ENCODE peak calls at places on chromosomes 5 and 9, in six cellular contexts. Z is activated CD4-positive, alpha-beta T cell treated with anti-CD3 and anti-CD28 coated beads, Interleukin-2, amount 50 U/mL, for 48 hours; I is NCI-H774; T is NCI-H69; N is PC-9; R is GM12891. L is an unnamed sample.

GRCh38 chr9:132319421-132320110 is 35.2 kb downstream of the SETX start:
- DNase-seq in Z (no peak), I (no peak), T (no peak), N (no peak), R (no peak), L (no peak)

GRCh38 chr9:123715258-123715657 is 214.7 kb downstream of the DENND1A start:
- DNase-seq in Z (no peak), I (no peak), T (no peak), N (no peak), R (no peak), L (no peak)

GRCh38 chr9:121568541-121569265 is 69.1 kb upstream of the GGTA1 start:
- DNase-seq in Z (no peak), I (no peak), T (no peak), N (no peak), R (no peak), L (no peak)

GRCh38 chr5:136506131-136506530 is 140.8 kb upstream of the TRPC7 start:
- DNase-seq in Z (no peak), I (no peak), T (no peak), N (no peak), R (no peak), L (no peak)

GRCh38 chr5:93236807-93237421 is 344.1 kb downstream of the NR2F1-AS1 start:
- DNase-seq in Z (no peak), I (no peak), T (no peak), N (peak; percentile 70), R (no peak), L (no peak)

GRCh38 chr5:8058626-8059180 is 189.8 kb downstream of the MTRR start:
- DNase-seq in Z (no peak), I (no peak), T (no peak), N (no peak), R (no peak), L (no peak)

GRCh38 chr5:140145818-140146522 is 20.2 kb downstream of the IGIP start:
- DNase-seq in Z (peak; percentile 58), I (no peak), T (peak; percentile 59), N (no peak), R (peak; percentile 77), L (peak; percentile 83)

GRCh38 chr5:168853972-168854371 is 274.8 kb upstream of the PANK3 start:
- DNase-seq in Z (no peak), I (no peak), T (no peak), N (no peak), R (no peak), L (no peak)

GRCh38 chr9:130766031-130766903 is 68.8 kb upstream of the ABL1 start:
- DNase-seq in Z (no peak), I (no peak), T (no peak), N (no peak), R (no peak), L (peak; percentile 58)

GRCh38 chr9:129750010-129750409 is 2.8 kb downstream of the PTGES start:
- DNase-seq in Z (no peak), I (no peak), T (no peak), N (peak; percentile 98), R (no peak), L (no peak)

GRCh38 chr9:98556511-98556910 is 152.2 kb downstream of the GABBR2 start:
- DNase-seq in Z (no peak), I (no peak), T (no peak), N (no peak), R (no peak), L (no peak)

GRCh38 chr9:127976943-127977871 is 3.6 kb downstream of the EEIG1 start:
- DNase-seq in Z (no peak), I (peak; percentile 26), T (no peak), N (no peak), R (no peak), L (peak; percentile 69)

GRCh38 chr5:150538007-150538917 is 30.3 kb downstream of the NDST1 start:
- DNase-seq in Z (no peak), I (no peak), T (no peak), N (no peak), R (no peak), L (no peak)

GRCh38 chr9:34123682-34124081 is 2.8 kb downstream of the DCAF12 start:
- DNase-seq in Z (peak; percentile 20), I (no peak), T (no peak), N (no peak), R (no peak), L (no peak)

GRCh38 chr5:134555223-134555790 is 29.8 kb downstream of the JADE2 start:
- DNase-seq in Z (peak; percentile 29), I (no peak), T (no peak), N (no peak), R (no peak), L (peak; percentile 70)

GRCh38 chr5:59107692-59108091 is 524.8 kb downstream of the RAB3C start:
- DNase-seq in Z (no peak), I (no peak), T (peak; percentile 53), N (no peak), R (no peak), L (no peak)

GRCh38 chr9:116027096-116027495 is 126.5 kb upstream of the PAPPA start:
- DNase-seq in Z (no peak), I (no peak), T (peak; percentile 45), N (no peak), R (no peak), L (no peak)

GRCh38 chr5:17412760-17413671 is 85.0 kb upstream of the TAF11L2 start:
- DNase-seq in Z (no peak), I (no peak), T (peak; percentile 20), N (no peak), R (peak; percentile 16), L (no peak)

GRCh38 chr9:21591221-21592062 is 109.3 kb upstream of the IFNE start:
- DNase-seq in Z (peak; percentile 60), I (no peak), T (no peak), N (peak; percentile 88), R (no peak), L (peak; percentile 71)

GRCh38 chr9:121360975-121361374 is 9.1 kb downstream of the STOM start:
- DNase-seq in Z (no peak), I (no peak), T (no peak), N (no peak), R (no peak), L (no peak)

GRCh38 chr5:103207653-103208052 is 50.9 kb upstream of the MACIR start:
- DNase-seq in Z (no peak), I (no peak), T (no peak), N (no peak), R (no peak), L (no peak)

GRCh38 chr5:157390179-157390923 is 69.7 kb upstream of the NIPAL4 start:
- DNase-seq in Z (peak; percentile 70), I (no peak), T (no peak), N (peak; percentile 100), R (no peak), L (peak; percentile 80)

GRCh38 chr9:19517202-19517942 is 108.6 kb downstream of the ACER2 start:
- DNase-seq in Z (peak; percentile 16), I (no peak), T (peak; percentile 62), N (no peak), R (no peak), L (no peak)

GRCh38 chr9:133821606-133822438 is 83.7 kb upstream of the SARDH start:
- DNase-seq in Z (no peak), I (no peak), T (peak; percentile 72), N (no peak), R (peak; percentile 53), L (no peak)

GRCh38 chr5:109485030-109485429 is 75.3 kb upstream of the PJA2 start:
- DNase-seq in Z (no peak), I (peak; percentile 83), T (peak; percentile 98), N (no peak), R (no peak), L (no peak)

GRCh38 chr5:69006030-69006429 is 87.8 kb upstream of the SLC30A5 start:
- DNase-seq in Z (no peak), I (no peak), T (no peak), N (no peak), R (no peak), L (no peak)

GRCh38 chr5:35029333-35029732 is 18.4 kb downstream of the AGXT2 start:
- DNase-seq in Z (no peak), I (no peak), T (no peak), N (no peak), R (no peak), L (no peak)

GRCh38 chr9:129697956-129698757 is 32.7 kb downstream of the PRRX2 start:
- DNase-seq in Z (peak; percentile 17), I (no peak), T (no peak), N (no peak), R (no peak), L (peak; percentile 75)

GRCh38 chr9:133460405-133461175 is 812 bp downstream of the CACFD1 start:
- DNase-seq in Z (no peak), I (peak; percentile 86), T (peak; percentile 93), N (peak; percentile 80), R (peak; percentile 60), L (no peak)

GRCh38 chr5:171672556-171672955 is 113.1 kb upstream of the SMIM23 start:
- DNase-seq in Z (no peak), I (no peak), T (no peak), N (no peak), R (no peak), L (no peak)

GRCh38 chr5:72602696-72603685 is 95.8 kb upstream of the ZNF366 start:
- DNase-seq in Z (no peak), I (no peak), T (no peak), N (no peak), R (no peak), L (no peak)

GRCh38 chr5:39447968-39448367 is 23.2 kb upstream of the DAB2 start:
- DNase-seq in Z (no peak), I (no peak), T (no peak), N (no peak), R (no peak), L (no peak)

GRCh38 chr5:39716532-39716971 is 291.8 kb upstream of the DAB2 start:
- DNase-seq in Z (peak; percentile 22), I (peak; percentile 86), T (peak; percentile 34), N (peak; percentile 42), R (no peak), L (no peak)

GRCh38 chr9:134535171-134535570 is 106.4 kb upstream of the COL5A1 start:
- DNase-seq in Z (no peak), I (no peak), T (no peak), N (no peak), R (no peak), L (no peak)

GRCh38 chr9:136623016-136623848 is 39.5 kb upstream of the EGFL7 start:
- DNase-seq in Z (no peak), I (no peak), T (no peak), N (no peak), R (no peak), L (no peak)

GRCh38 chr5:67268233-67269011 is 71.8 kb upstream of the CD180 start:
- DNase-seq in Z (no peak), I (peak; percentile 16), T (peak; percentile 99), N (no peak), R (no peak), L (no peak)